ENCODE peak calls at places on chromosomes 7 and 10, in seven cellular contexts. K is activated naive CD4-positive, alpha-beta T cell treated with anti-CD3 and anti-CD28 coated beads for 36 hours; C is NCI-H460; G is Right ventricle myocardium superior; W is activated CD8-positive, alpha-beta memory T cell treated with anti-CD3 and anti-CD28 coated beads, Interleukin-2, amount 50 U/mL, for 48 hours; B is Calu3; R is PC-9. A is an unnamed sample.

GRCh38 chr7:84271550-84271949 is 77.0 kb upstream of the SEMA3A start:
- DNase-seq in K (no peak), C (peak), G (no peak), W (no peak), B (no peak), R (no peak), A (no peak)

GRCh38 chr10:13703101-13703818 is 116.5 kb downstream of the PRPF18 start:
- DNase-seq in K (no peak), C (no peak), G (no peak), W (no peak), B (no peak), R (no peak), A (no peak)

GRCh38 chr10:128310966-128311658 is 184.9 kb upstream of the MKI67 start:
- DNase-seq in K (no peak), C (no peak), G (no peak), W (no peak), B (no peak), R (no peak), A (no peak)

GRCh38 chr10:71771204-71771603 is 2.1 kb downstream of the VSIR start:
- DNase-seq in K (no peak), C (no peak), G (peak), W (no peak), B (no peak), R (no peak), A (no peak)

GRCh38 chr10:15789793-15790525 is 70.2 kb upstream of the ITGA8 start:
- DNase-seq in K (no peak), C (no peak), G (no peak), W (no peak), B (no peak), R (no peak), A (no peak)

GRCh38 chr7:25066253-25066652 is 58.8 kb downstream of the CYCS start:
- DNase-seq in K (no peak), C (no peak), G (no peak), W (no peak), B (no peak), R (no peak), A (no peak)

GRCh38 chr7:107501593-107501992 is 31.7 kb downstream of the GPR22 start:
- DNase-seq in K (peak), C (peak), G (no peak), W (no peak), B (peak), R (no peak), A (no peak)

GRCh38 chr10:10533417-10533816 is 484.3 kb upstream of the CELF2 start:
- DNase-seq in K (no peak), C (no peak), G (no peak), W (no peak), B (no peak), R (no peak), A (no peak)

GRCh38 chr7:80900583-80901576 is 18.0 kb downstream of the SEMA3C start:
- DNase-seq in K (no peak), C (no peak), G (no peak), W (no peak), B (no peak), R (no peak), A (no peak)

GRCh38 chr10:867807-868206 is 63.7 kb downstream of the LARP4B start:
- DNase-seq in K (no peak), C (no peak), G (no peak), W (no peak), B (no peak), R (no peak), A (no peak)

GRCh38 chr7:73451780-73452398 is 18.3 kb downstream of the FZD9 start:
- DNase-seq in K (peak), C (peak), G (no peak), W (no peak), B (peak), R (no peak), A (no peak)

GRCh38 chr10:122495406-122496340 is 34.3 kb downstream of the HTRA1 start:
- DNase-seq in K (peak), C (no peak), G (no peak), W (no peak), B (no peak), R (no peak), A (peak)

GRCh38 chr7:120337308-120337907 is 64.4 kb downstream of the KCND2 start:
- DNase-seq in K (no peak), C (peak), G (no peak), W (no peak), B (peak), R (no peak), A (no peak)

GRCh38 chr10:48494073-48494472 is 110.8 kb downstream of the ARHGAP22 start:
- DNase-seq in K (peak), C (no peak), G (no peak), W (peak), B (no peak), R (peak), A (no peak)

GRCh38 chr7:17654940-17655339 is 285.4 kb downstream of the SNX13 start:
- DNase-seq in K (no peak), C (no peak), G (no peak), W (no peak), B (no peak), R (no peak), A (no peak)

GRCh38 chr7:1974714-1975113 is 258.0 kb downstream of the MAD1L1 start:
- DNase-seq in K (no peak), C (no peak), G (peak), W (no peak), B (no peak), R (no peak), A (peak)

GRCh38 chr7:82965088-82966036 is 197.3 kb downstream of the PCLO start:
- DNase-seq in K (no peak), C (no peak), G (no peak), W (no peak), B (no peak), R (no peak), A (no peak)

GRCh38 chr10:69413221-69413865 is 3.4 kb downstream of the TACR2 start:
- DNase-seq in K (peak), C (peak), G (peak), W (peak), B (peak), R (peak), A (no peak)

GRCh38 chr10:71726673-71727428 is 7.3 kb upstream of the C10orf105 start:
- DNase-seq in K (peak), C (no peak), G (no peak), W (peak), B (no peak), R (no peak), A (no peak)

GRCh38 chr10:95475827-95476481 is 85.2 kb downstream of the SORBS1 start:
- DNase-seq in K (no peak), C (no peak), G (no peak), W (no peak), B (peak), R (no peak), A (no peak)

GRCh38 chr7:12119638-12120303 is 91.3 kb upstream of the TMEM106B start:
- DNase-seq in K (no peak), C (no peak), G (no peak), W (no peak), B (no peak), R (no peak), A (no peak)

GRCh38 chr10:79289801-79290200 is 57.5 kb upstream of the PPIF start:
- DNase-seq in K (no peak), C (no peak), G (no peak), W (no peak), B (no peak), R (peak), A (no peak)

GRCh38 chr10:128518000-128518399 is 391.8 kb upstream of the MKI67 start:
- DNase-seq in K (no peak), C (no peak), G (no peak), W (no peak), B (no peak), R (no peak), A (no peak)